ENCODE peak calls at places on chromosomes 12 and 14, in five cellular contexts. T is A549, M is K562, E is HepG2, W is GM12878. B is an unnamed sample.

GRCh38 chr12:110744176-110744575 is 1.5 kb upstream of the PPP1CC start:
- DNase-seq in T (peak), M (no peak), E (peak), W (no peak), B (no peak)

GRCh38 chr12:15605886-15606590 is 183.2 kb downstream of the EPS8 start:
- DNase-seq in T (no peak), M (no peak), E (no peak), W (no peak), B (no peak)

GRCh38 chr14:81132492-81132891 is 88.3 kb downstream of the GTF2A1 start:
- DNase-seq in T (no peak), M (no peak), E (no peak), W (no peak), B (no peak)

GRCh38 chr14:68856572-68856971 is 63.7 kb upstream of the ZFP36L1 start:
- DNase-seq in T (no peak), M (no peak), E (no peak), W (no peak), B (no peak)

GRCh38 chr12:65603428-65604351 is 220.6 kb upstream of the HMGA2 start:
- DNase-seq in T (peak), M (peak), E (no peak), W (no peak), B (peak)

GRCh38 chr12:46585854-46586621 is 213.5 kb upstream of the SLC38A2 start:
- DNase-seq in T (peak), M (no peak), E (peak), W (no peak), B (peak)

GRCh38 chr12:57332646-57333312 is 81.8 kb upstream of the STAC3 start:
- DNase-seq in T (no peak), M (no peak), E (no peak), W (no peak), B (no peak)

GRCh38 chr12:90166012-90166411 is 457.4 kb upstream of the ATP2B1 start:
- DNase-seq in T (no peak), M (no peak), E (no peak), W (no peak), B (no peak)

GRCh38 chr12:12613334-12613733 is 1.7 kb downstream of the CREBL2 start:
- DNase-seq in T (no peak), M (no peak), E (no peak), W (no peak), B (no peak)

DNA sequence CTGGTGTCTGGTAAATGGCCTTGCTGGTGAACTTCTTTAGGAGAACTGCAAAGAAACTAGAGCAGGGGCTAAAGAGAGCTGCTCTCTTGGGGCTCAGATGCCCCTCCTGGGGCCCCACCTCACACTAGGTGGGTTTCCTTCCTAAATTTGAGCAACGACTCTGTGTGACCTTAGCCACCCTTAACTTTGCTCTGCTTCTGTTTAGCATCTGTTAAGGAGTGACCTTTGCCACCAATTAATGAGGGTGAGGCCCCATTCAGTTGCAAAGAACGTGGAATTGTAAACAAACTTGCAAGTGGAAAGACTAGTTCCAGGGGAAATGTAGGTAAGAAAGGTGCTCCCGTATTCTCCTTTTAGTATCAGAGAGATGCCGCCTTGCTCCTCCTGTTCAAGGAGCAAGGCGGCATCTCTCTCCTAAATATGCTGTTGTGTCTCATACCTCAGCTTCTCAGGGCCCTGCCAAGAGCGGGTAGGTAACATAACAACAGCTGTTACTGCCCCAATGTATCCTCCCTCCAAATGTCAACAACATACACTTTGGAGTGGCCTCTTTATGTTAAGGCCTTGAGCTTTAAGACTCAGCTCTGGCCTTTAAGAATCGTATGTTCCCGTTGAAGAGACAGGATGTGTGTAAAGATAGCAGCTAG is 77.6 kb upstream of the FUT8 start:
- DNase-seq in T (no peak), M (no peak), E (no peak), W (no peak), B (no peak)
- TF ChIP-seq CEBPB in T (no peak), M (no peak), E (no peak), W (no peak), B (no peak)

GRCh38 chr12:49331360-49332222 is 5.4 kb downstream of the C1QL4 start:
- DNase-seq in T (peak), M (peak), E (peak), W (no peak), B (peak)
- TF ChIP-seq MAX in T (peak), M (peak), E (peak), W (no peak), B (peak)

GRCh38 chr14:52312872-52313492 is 1.1 kb upstream of the PTGER2 start:
- DNase-seq in T (no peak), M (no peak), E (no peak), W (no peak), B (no peak)

GRCh38 chr14:52313493-52313881 is 625 bp upstream of the PTGER2 start:
- DNase-seq in T (no peak), M (no peak), E (no peak), W (no peak), B (no peak)

GRCh38 chr14:52315355-52315718 is 1.2 kb downstream of the PTGER2 start:
- DNase-seq in T (no peak), M (no peak), E (no peak), W (no peak), B (no peak)

GRCh38 chr14:52313903-52314481 is at the start of gene PTGER2:
- DNase-seq in T (peak), M (peak), E (no peak), W (no peak), B (peak)

DNA sequence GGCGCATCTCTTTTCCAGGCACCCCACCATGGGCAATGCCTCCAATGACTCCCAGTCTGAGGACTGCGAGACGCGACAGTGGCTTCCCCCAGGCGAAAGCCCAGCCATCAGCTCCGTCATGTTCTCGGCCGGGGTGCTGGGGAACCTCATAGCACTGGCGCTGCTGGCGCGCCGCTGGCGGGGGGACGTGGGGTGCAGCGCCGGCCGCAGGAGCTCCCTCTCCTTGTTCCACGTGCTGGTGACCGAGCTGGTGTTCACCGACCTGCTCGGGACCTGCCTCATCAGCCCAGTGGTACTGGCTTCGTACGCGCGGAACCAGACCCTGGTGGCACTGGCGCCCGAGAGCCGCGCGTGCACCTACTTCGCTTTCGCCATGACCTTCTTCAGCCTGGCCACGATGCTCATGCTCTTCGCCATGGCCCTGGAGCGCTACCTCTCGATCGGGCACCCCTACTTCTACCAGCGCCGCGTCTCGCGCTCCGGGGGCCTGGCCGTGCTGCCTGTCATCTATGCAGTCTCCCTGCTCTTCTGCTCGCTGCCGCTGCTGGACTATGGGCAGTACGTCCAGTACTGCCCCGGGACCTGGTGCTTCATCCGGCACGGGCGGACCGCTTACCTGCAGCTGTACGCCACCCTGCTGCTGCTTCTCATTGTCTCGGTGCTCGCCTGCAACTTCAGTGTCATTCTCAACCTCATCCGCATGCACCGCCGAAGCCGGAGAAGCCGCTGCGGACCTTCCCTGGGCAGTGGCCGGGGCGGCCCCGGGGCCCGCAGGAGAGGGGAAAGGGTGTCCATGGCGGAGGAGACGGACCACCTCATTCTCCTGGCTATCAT is 626 bp downstream of the PTGER2 start:
- DNase-seq in T (no peak), M (no peak), E (no peak), W (no peak), B (no peak)
- TF ChIP-seq CEBPB in T (no peak), M (no peak), E (no peak), W (no peak), B (no peak)

GRCh38 chr14:24861083-24861630 is 188.8 kb downstream of the STXBP6 start:
- DNase-seq in T (peak), M (no peak), E (peak), W (no peak), B (no peak)
- TF ChIP-seq MAX in T (no peak), M (no peak), E (no peak), W (no peak), B (no peak)

DNA sequence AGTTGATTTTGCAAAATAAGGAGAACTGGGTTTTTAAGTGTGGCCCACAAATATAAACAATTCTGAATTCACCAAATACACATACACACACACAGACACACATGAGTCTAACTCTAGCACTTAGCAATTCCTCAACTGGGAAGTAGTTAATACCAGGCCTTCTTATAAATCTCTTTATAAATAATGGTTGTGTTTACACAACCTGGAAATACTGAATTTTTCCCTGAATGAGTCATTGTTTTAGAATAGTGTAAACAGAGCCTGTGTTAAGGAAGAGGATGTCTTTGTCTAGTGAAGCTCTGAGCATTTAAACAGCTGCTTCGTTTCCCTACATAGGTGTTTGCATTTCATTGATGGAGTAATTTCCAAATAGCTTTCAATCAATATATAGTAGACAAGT is 218.8 kb downstream of the BTG1 start:
- DNase-seq in T (peak), M (no peak), E (peak), W (no peak), B (no peak)
- TF ChIP-seq CEBPB in T (peak), M (no peak), E (no peak), W (no peak), B (no peak)

DNA sequence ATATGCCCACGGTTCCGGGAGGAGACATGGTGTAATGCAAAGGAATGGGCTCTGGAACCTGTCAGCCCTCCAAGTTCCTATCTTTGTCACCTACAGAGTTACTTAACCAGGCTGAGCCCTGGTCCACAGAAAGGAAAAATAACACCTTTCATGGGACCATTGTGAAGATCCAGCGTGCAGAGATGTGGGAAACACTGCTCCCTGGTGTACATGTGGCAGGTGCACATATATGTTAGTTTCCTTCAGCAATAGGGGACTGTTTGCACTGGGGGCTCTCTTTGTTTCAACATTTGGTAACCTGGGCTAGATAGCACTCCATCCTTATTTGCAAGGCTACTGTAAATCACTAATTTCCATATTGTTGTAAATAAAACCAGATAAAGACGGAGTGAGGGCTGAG is 72.3 kb downstream of the ANO2 start:
- DNase-seq in T (peak), M (peak), E (peak), W (no peak), B (peak)
- TF ChIP-seq MAX in T (no peak), M (no peak), E (no peak), W (no peak), B (no peak)

DNA sequence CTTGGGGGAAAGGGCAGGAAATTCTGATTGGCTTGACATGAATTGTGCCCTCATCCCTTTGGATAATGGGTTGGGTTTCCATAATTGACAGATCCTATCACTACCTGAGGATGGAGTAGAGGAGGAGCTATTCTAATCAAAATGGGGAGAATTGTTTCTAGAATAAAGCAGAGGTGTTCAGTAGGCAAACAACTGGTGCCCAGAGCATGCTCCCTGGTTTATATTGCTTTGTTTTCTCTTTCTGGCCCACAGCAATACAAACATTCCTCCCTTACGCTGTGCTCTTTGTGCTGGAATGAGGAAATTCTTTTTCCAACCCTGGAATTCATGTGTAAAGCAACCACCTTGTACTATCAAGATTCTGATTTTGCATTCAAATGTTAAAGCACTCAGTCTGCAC is 147.4 kb downstream of the RASSF9 start:
- DNase-seq in T (peak), M (no peak), E (no peak), W (no peak), B (no peak)
- TF ChIP-seq CEBPB in T (no peak), M (no peak), E (no peak), W (no peak), B (no peak)

B was measured in HCT116.